ENCODE peak calls at places on chromosome 7, in six cellular contexts. One of them, this sample, is unnamed.

GRCh38 chr7:120254845-120255244 is 18.1 kb upstream of the KCND2 start:
- DNase-seq in HAP-1: no peak
- DNase-seq in NCI-H1092 treated with DMSO at 0.1 percent for 48 hours: no peak
- DNase-seq in hypothalamus: no peak
- DNase-seq in NCI-H2029: no peak
- DNase-seq in OCI-LY7: no peak
- DNase-seq in this sample: no peak

GRCh38 chr7:30816291-30817059 is 45.3 kb downstream of the MINDY4 start:
- DNase-seq in hypothalamus: no peak
- DNase-seq in NCI-H1092 treated with DMSO at 0.1 percent for 48 hours: no peak
- DNase-seq in NCI-H2029: no peak
- DNase-seq in OCI-LY7: no peak
- DNase-seq in HAP-1: no peak
- DNase-seq in this sample: peak; percentile 42

GRCh38 chr7:5635461-5636445 is 145.7 kb downstream of the RNF216 start:
- DNase-seq in NCI-H1092 treated with DMSO at 0.1 percent for 48 hours: peak; percentile 18
- DNase-seq in NCI-H2029: no peak
- DNase-seq in HAP-1: no peak
- DNase-seq in hypothalamus: peak; percentile 48
- DNase-seq in OCI-LY7: no peak
- DNase-seq in this sample: no peak

GRCh38 chr7:116455499-116455898 is 44.0 kb upstream of the CAV2 start:
- DNase-seq in HAP-1: no peak
- DNase-seq in NCI-H2029: no peak
- DNase-seq in NCI-H1092 treated with DMSO at 0.1 percent for 48 hours: no peak
- DNase-seq in hypothalamus: no peak
- DNase-seq in OCI-LY7: no peak
- DNase-seq in this sample: no peak

GRCh38 chr7:34596887-34597286 is 61.1 kb upstream of the NPSR1 start:
- DNase-seq in NCI-H2029: no peak
- DNase-seq in OCI-LY7: no peak
- DNase-seq in HAP-1: no peak
- DNase-seq in NCI-H1092 treated with DMSO at 0.1 percent for 48 hours: peak; percentile 36
- DNase-seq in hypothalamus: no peak
- DNase-seq in this sample: no peak

GRCh38 chr7:134613623-134614347 is 32.9 kb upstream of the BPGM start:
- DNase-seq in OCI-LY7: no peak
- DNase-seq in hypothalamus: no peak
- DNase-seq in HAP-1: no peak
- DNase-seq in NCI-H2029: no peak
- DNase-seq in NCI-H1092 treated with DMSO at 0.1 percent for 48 hours: no peak
- DNase-seq in this sample: peak; percentile 38

GRCh38 chr7:47327698-47328391 is 254.1 kb downstream of the TNS3 start:
- DNase-seq in OCI-LY7: no peak
- DNase-seq in NCI-H1092 treated with DMSO at 0.1 percent for 48 hours: no peak
- DNase-seq in NCI-H2029: no peak
- DNase-seq in HAP-1: peak; percentile 90
- DNase-seq in hypothalamus: peak; percentile 91
- DNase-seq in this sample: peak; percentile 94

GRCh38 chr7:8157296-8157695 is 104.7 kb downstream of the ICA1 start:
- DNase-seq in NCI-H1092 treated with DMSO at 0.1 percent for 48 hours: no peak
- DNase-seq in NCI-H2029: no peak
- DNase-seq in hypothalamus: no peak
- DNase-seq in HAP-1: no peak
- DNase-seq in OCI-LY7: no peak
- DNase-seq in this sample: no peak

GRCh38 chr7:375901-376305 is 85.9 kb downstream of the FOXL3 start:
- DNase-seq in NCI-H1092 treated with DMSO at 0.1 percent for 48 hours: no peak
- DNase-seq in OCI-LY7: no peak
- DNase-seq in HAP-1: no peak
- DNase-seq in hypothalamus: no peak
- DNase-seq in NCI-H2029: no peak
- DNase-seq in this sample: no peak

GRCh38 chr7:131357282-131357880 is 29.7 kb downstream of the MKLN1 start:
- DNase-seq in OCI-LY7: no peak
- DNase-seq in NCI-H2029: no peak
- DNase-seq in HAP-1: no peak
- DNase-seq in NCI-H1092 treated with DMSO at 0.1 percent for 48 hours: no peak
- DNase-seq in hypothalamus: no peak
- DNase-seq in this sample: no peak

GRCh38 chr7:92725161-92725925 is 111.0 kb downstream of the CDK6 start:
- DNase-seq in NCI-H2029: no peak
- DNase-seq in OCI-LY7: no peak
- DNase-seq in NCI-H1092 treated with DMSO at 0.1 percent for 48 hours: no peak
- DNase-seq in hypothalamus: no peak
- DNase-seq in HAP-1: no peak
- DNase-seq in this sample: no peak

GRCh38 chr7:122637799-122638198 is 61.1 kb downstream of the RNF133 start:
- DNase-seq in HAP-1: no peak
- DNase-seq in OCI-LY7: no peak
- DNase-seq in NCI-H1092 treated with DMSO at 0.1 percent for 48 hours: peak; percentile 43
- DNase-seq in NCI-H2029: peak; percentile 52
- DNase-seq in hypothalamus: no peak
- DNase-seq in this sample: no peak

GRCh38 chr7:44645254-44645653 is 38.8 kb downstream of the OGDH start:
- DNase-seq in OCI-LY7: no peak
- DNase-seq in HAP-1: no peak
- DNase-seq in NCI-H2029: no peak
- DNase-seq in NCI-H1092 treated with DMSO at 0.1 percent for 48 hours: no peak
- DNase-seq in hypothalamus: no peak
- DNase-seq in this sample: no peak

GRCh38 chr7:138752568-138753518 is 45.0 kb upstream of the TMEM213 start:
- DNase-seq in OCI-LY7: peak; percentile 49
- DNase-seq in hypothalamus: no peak
- DNase-seq in HAP-1: peak; percentile 12
- DNase-seq in NCI-H1092 treated with DMSO at 0.1 percent for 48 hours: peak; percentile 80
- DNase-seq in NCI-H2029: peak; percentile 100
- DNase-seq in this sample: peak; percentile 16

GRCh38 chr7:1895664-1896515 is 225.8 kb downstream of the ELFN1 start:
- DNase-seq in hypothalamus: no peak
- DNase-seq in NCI-H2029: no peak
- DNase-seq in OCI-LY7: no peak
- DNase-seq in HAP-1: no peak
- DNase-seq in NCI-H1092 treated with DMSO at 0.1 percent for 48 hours: no peak
- DNase-seq in this sample: peak; percentile 57

GRCh38 chr7:93575555-93576397 is 1.3 kb upstream of the CALCR start:
- DNase-seq in HAP-1: no peak
- DNase-seq in NCI-H2029: no peak
- DNase-seq in OCI-LY7: no peak
- DNase-seq in NCI-H1092 treated with DMSO at 0.1 percent for 48 hours: no peak
- DNase-seq in hypothalamus: no peak
- DNase-seq in this sample: no peak

GRCh38 chr7:153130052-153130451 is 370.5 kb downstream of the ACTR3B start:
- DNase-seq in hypothalamus: no peak
- DNase-seq in HAP-1: no peak
- DNase-seq in NCI-H1092 treated with DMSO at 0.1 percent for 48 hours: no peak
- DNase-seq in OCI-LY7: no peak
- DNase-seq in NCI-H2029: no peak
- DNase-seq in this sample: no peak

GRCh38 chr7:4103352-4104091 is 578.6 kb upstream of the FOXK1 start:
- DNase-seq in OCI-LY7: peak; percentile 3
- DNase-seq in NCI-H2029: no peak
- DNase-seq in HAP-1: no peak
- DNase-seq in NCI-H1092 treated with DMSO at 0.1 percent for 48 hours: no peak
- DNase-seq in hypothalamus: no peak
- DNase-seq in this sample: no peak

GRCh38 chr7:11373546-11374142 is 400.0 kb downstream of the PHF14 start:
- DNase-seq in OCI-LY7: peak; percentile 16
- DNase-seq in NCI-H2029: no peak
- DNase-seq in HAP-1: peak; percentile 52
- DNase-seq in hypothalamus: no peak
- DNase-seq in NCI-H1092 treated with DMSO at 0.1 percent for 48 hours: peak; percentile 49
- DNase-seq in this sample: no peak

GRCh38 chr7:927031-927671 is 27.3 kb downstream of the ADAP1 start:
- DNase-seq in OCI-LY7: no peak
- DNase-seq in HAP-1: no peak
- DNase-seq in hypothalamus: peak; percentile 73
- DNase-seq in NCI-H1092 treated with DMSO at 0.1 percent for 48 hours: no peak
- DNase-seq in NCI-H2029: no peak
- DNase-seq in this sample: no peak

GRCh38 chr7:117087639-117088396 is 134.5 kb downstream of the ST7 start:
- DNase-seq in NCI-H1092 treated with DMSO at 0.1 percent for 48 hours: no peak
- DNase-seq in HAP-1: no peak
- DNase-seq in hypothalamus: no peak
- DNase-seq in NCI-H2029: no peak
- DNase-seq in OCI-LY7: no peak
- DNase-seq in this sample: no peak

GRCh38 chr7:108244110-108244509 is 113.9 kb upstream of the LAMB4 start:
- DNase-seq in HAP-1: no peak
- DNase-seq in OCI-LY7: no peak
- DNase-seq in NCI-H1092 treated with DMSO at 0.1 percent for 48 hours: no peak
- DNase-seq in NCI-H2029: no peak
- DNase-seq in hypothalamus: no peak
- DNase-seq in this sample: no peak

GRCh38 chr7:133157045-133157444 is 75.2 kb upstream of the CHCHD3 start:
- DNase-seq in NCI-H1092 treated with DMSO at 0.1 percent for 48 hours: no peak
- DNase-seq in NCI-H2029: no peak
- DNase-seq in OCI-LY7: no peak
- DNase-seq in HAP-1: no peak
- DNase-seq in hypothalamus: no peak
- DNase-seq in this sample: no peak

GRCh38 chr7:44447874-44448425 is 42.5 kb downstream of the NUDCD3 start:
- DNase-seq in NCI-H1092 treated with DMSO at 0.1 percent for 48 hours: no peak
- DNase-seq in HAP-1: no peak
- DNase-seq in NCI-H2029: no peak
- DNase-seq in OCI-LY7: no peak
- DNase-seq in hypothalamus: no peak
- DNase-seq in this sample: no peak

GRCh38 chr7:98034044-98035035 is 44.3 kb upstream of the OCM2 start:
- DNase-seq in OCI-LY7: no peak
- DNase-seq in NCI-H2029: no peak
- DNase-seq in HAP-1: no peak
- DNase-seq in hypothalamus: no peak
- DNase-seq in NCI-H1092 treated with DMSO at 0.1 percent for 48 hours: no peak
- DNase-seq in this sample: no peak